ENCODE peak calls at places on chromosomes 7 and 10, in six cellular contexts. One of them, this sample, is unnamed.

GRCh38 chr7:111987115-111987826 is 218.9 kb downstream of the DOCK4 start:
- DNase-seq in mucosa of descending colon: no peak
- DNase-seq in stomach: no peak
- DNase-seq in hepatocyte: no peak
- DNase-seq in fibroblast of lung: peak; percentile 73
- DNase-seq in B cell: no peak
- DNase-seq in this sample: no peak

GRCh38 chr10:33653584-33654367 is 319.3 kb upstream of the NRP1 start:
- DNase-seq in mucosa of descending colon: no peak
- DNase-seq in stomach: no peak
- DNase-seq in hepatocyte: no peak
- DNase-seq in fibroblast of lung: peak; percentile 26
- DNase-seq in B cell: no peak
- DNase-seq in this sample: no peak

GRCh38 chr10:79126351-79126750 is 57.6 kb downstream of the ZMIZ1 start:
- DNase-seq in mucosa of descending colon: no peak
- DNase-seq in stomach: no peak
- DNase-seq in hepatocyte: no peak
- DNase-seq in fibroblast of lung: no peak
- DNase-seq in B cell: no peak
- DNase-seq in this sample: no peak

GRCh38 chr7:129943352-129943751 is 9.4 kb downstream of the UBE2H start:
- DNase-seq in mucosa of descending colon: no peak
- DNase-seq in stomach: no peak
- DNase-seq in hepatocyte: no peak
- DNase-seq in fibroblast of lung: no peak
- DNase-seq in B cell: no peak
- DNase-seq in this sample: no peak

GRCh38 chr7:41796331-41796730 is 93.4 kb upstream of the INHBA start:
- DNase-seq in mucosa of descending colon: no peak
- DNase-seq in stomach: no peak
- DNase-seq in hepatocyte: no peak
- DNase-seq in fibroblast of lung: no peak
- DNase-seq in B cell: no peak
- DNase-seq in this sample: no peak

GRCh38 chr10:122054046-122055025 is 65.4 kb downstream of the TACC2 start:
- DNase-seq in mucosa of descending colon: peak; percentile 75
- DNase-seq in stomach: peak; percentile 54
- DNase-seq in hepatocyte: peak; percentile 62
- DNase-seq in fibroblast of lung: peak; percentile 84
- DNase-seq in B cell: no peak
- DNase-seq in this sample: peak; percentile 76

GRCh38 chr10:111762114-111762513 is 421.5 kb downstream of the GPAM start:
- DNase-seq in mucosa of descending colon: no peak
- DNase-seq in stomach: no peak
- DNase-seq in hepatocyte: no peak
- DNase-seq in fibroblast of lung: no peak
- DNase-seq in B cell: no peak
- DNase-seq in this sample: no peak

GRCh38 chr10:123132576-123133477 is 2.9 kb upstream of the HMX3 start:
- DNase-seq in mucosa of descending colon: peak; percentile 93
- DNase-seq in stomach: peak; percentile 88
- DNase-seq in hepatocyte: peak; percentile 91
- DNase-seq in fibroblast of lung: peak; percentile 84
- DNase-seq in B cell: peak; percentile 82
- DNase-seq in this sample: peak; percentile 88

GRCh38 chr10:17126327-17126726 is 3.3 kb downstream of the CUBN start:
- DNase-seq in mucosa of descending colon: no peak
- DNase-seq in stomach: no peak
- DNase-seq in hepatocyte: no peak
- DNase-seq in fibroblast of lung: no peak
- DNase-seq in B cell: no peak
- DNase-seq in this sample: no peak

GRCh38 chr7:4836206-4836661 is 25.6 kb downstream of the PAPOLB start:
- DNase-seq in mucosa of descending colon: no peak
- DNase-seq in stomach: no peak
- DNase-seq in hepatocyte: no peak
- DNase-seq in fibroblast of lung: no peak
- DNase-seq in B cell: no peak
- DNase-seq in this sample: peak; percentile 64

GRCh38 chr7:19110778-19111175 is 6.7 kb downstream of the TWIST1 start:
- DNase-seq in mucosa of descending colon: no peak
- DNase-seq in stomach: no peak
- DNase-seq in hepatocyte: no peak
- DNase-seq in fibroblast of lung: no peak
- DNase-seq in B cell: no peak
- DNase-seq in this sample: no peak

GRCh38 chr7:74343281-74344127 is 54.3 kb downstream of the CLIP2 start:
- DNase-seq in mucosa of descending colon: no peak
- DNase-seq in stomach: no peak
- DNase-seq in hepatocyte: no peak
- DNase-seq in fibroblast of lung: peak; percentile 64
- DNase-seq in B cell: no peak
- DNase-seq in this sample: no peak

GRCh38 chr10:4136121-4136520 is 351.1 kb upstream of the KLF6 start:
- DNase-seq in mucosa of descending colon: no peak
- DNase-seq in stomach: no peak
- DNase-seq in hepatocyte: no peak
- DNase-seq in fibroblast of lung: no peak
- DNase-seq in B cell: no peak
- DNase-seq in this sample: no peak

GRCh38 chr7:101128040-101128834 is 1.3 kb downstream of the SERPINE1 start:
- DNase-seq in mucosa of descending colon: no peak
- DNase-seq in stomach: no peak
- DNase-seq in hepatocyte: no peak
- DNase-seq in fibroblast of lung: no peak
- DNase-seq in B cell: no peak
- DNase-seq in this sample: no peak

GRCh38 chr10:80474597-80474910 is 20.4 kb downstream of the TSPAN14 start:
- DNase-seq in mucosa of descending colon: no peak
- DNase-seq in stomach: no peak
- DNase-seq in hepatocyte: no peak
- DNase-seq in fibroblast of lung: no peak
- DNase-seq in B cell: no peak
- DNase-seq in this sample: no peak

GRCh38 chr7:26856481-26856880 is 7.9 kb downstream of the SKAP2 start:
- DNase-seq in mucosa of descending colon: no peak
- DNase-seq in stomach: no peak
- DNase-seq in hepatocyte: no peak
- DNase-seq in fibroblast of lung: peak; percentile 76
- DNase-seq in B cell: no peak
- DNase-seq in this sample: no peak

GRCh38 chr7:837001-837400 is 4.7 kb downstream of the SUN1 start:
- DNase-seq in mucosa of descending colon: no peak
- DNase-seq in stomach: no peak
- DNase-seq in hepatocyte: no peak
- DNase-seq in fibroblast of lung: no peak
- DNase-seq in B cell: no peak
- DNase-seq in this sample: no peak

GRCh38 chr7:154096-154835 is 38.1 kb upstream of the FAM20C start:
- DNase-seq in mucosa of descending colon: no peak
- DNase-seq in stomach: no peak
- DNase-seq in hepatocyte: no peak
- DNase-seq in fibroblast of lung: no peak
- DNase-seq in B cell: no peak
- DNase-seq in this sample: peak; percentile 63

GRCh38 chr10:119131512-119132240 is 27.8 kb downstream of the DENND10 start:
- DNase-seq in mucosa of descending colon: peak; percentile 33
- DNase-seq in stomach: no peak
- DNase-seq in hepatocyte: no peak
- DNase-seq in fibroblast of lung: peak; percentile 71
- DNase-seq in B cell: peak; percentile 43
- DNase-seq in this sample: no peak

GRCh38 chr7:140810385-140810784 is 113.9 kb downstream of the NDUFB2 start:
- DNase-seq in mucosa of descending colon: no peak
- DNase-seq in stomach: no peak
- DNase-seq in hepatocyte: no peak
- DNase-seq in fibroblast of lung: no peak
- DNase-seq in B cell: no peak
- DNase-seq in this sample: no peak

GRCh38 chr10:111034598-111035310 is 42.1 kb upstream of the ADRA2A start:
- DNase-seq in mucosa of descending colon: no peak
- DNase-seq in stomach: no peak
- DNase-seq in hepatocyte: no peak
- DNase-seq in fibroblast of lung: peak; percentile 5
- DNase-seq in B cell: no peak
- DNase-seq in this sample: no peak

GRCh38 chr10:95567903-95568630 is 6.9 kb upstream of the SORBS1 start:
- DNase-seq in mucosa of descending colon: no peak
- DNase-seq in stomach: no peak
- DNase-seq in hepatocyte: no peak
- DNase-seq in fibroblast of lung: no peak
- DNase-seq in B cell: no peak
- DNase-seq in this sample: no peak

GRCh38 chr7:156475179-156475578 is 165.4 kb upstream of the RNF32 start:
- DNase-seq in mucosa of descending colon: no peak
- DNase-seq in stomach: no peak
- DNase-seq in hepatocyte: no peak
- DNase-seq in fibroblast of lung: no peak
- DNase-seq in B cell: no peak
- DNase-seq in this sample: no peak

GRCh38 chr7:3787717-3788311 is 486.8 kb downstream of the SDK1 start:
- DNase-seq in mucosa of descending colon: peak; percentile 13
- DNase-seq in stomach: peak; percentile 37
- DNase-seq in hepatocyte: no peak
- DNase-seq in fibroblast of lung: peak; percentile 34
- DNase-seq in B cell: no peak
- DNase-seq in this sample: no peak

GRCh38 chr7:128844777-128845311 is 14.6 kb downstream of the FLNC start:
- DNase-seq in mucosa of descending colon: no peak
- DNase-seq in stomach: no peak
- DNase-seq in hepatocyte: no peak
- DNase-seq in fibroblast of lung: no peak
- DNase-seq in B cell: no peak
- DNase-seq in this sample: no peak

GRCh38 chr10:123428302-123428701 is 237.9 kb upstream of the GPR26 start:
- DNase-seq in mucosa of descending colon: no peak
- DNase-seq in stomach: no peak
- DNase-seq in hepatocyte: peak; percentile 16
- DNase-seq in fibroblast of lung: no peak
- DNase-seq in B cell: no peak
- DNase-seq in this sample: no peak

GRCh38 chr10:16902606-16903005 is 85.4 kb upstream of the RSU1 start:
- DNase-seq in mucosa of descending colon: no peak
- DNase-seq in stomach: no peak
- DNase-seq in hepatocyte: no peak
- DNase-seq in fibroblast of lung: no peak
- DNase-seq in B cell: no peak
- DNase-seq in this sample: no peak

GRCh38 chr10:59968705-59969104 is 62.3 kb upstream of the CCDC6 start:
- DNase-seq in mucosa of descending colon: peak; percentile 48
- DNase-seq in stomach: peak; percentile 37
- DNase-seq in hepatocyte: no peak
- DNase-seq in fibroblast of lung: no peak
- DNase-seq in B cell: no peak
- DNase-seq in this sample: no peak

DNA sequence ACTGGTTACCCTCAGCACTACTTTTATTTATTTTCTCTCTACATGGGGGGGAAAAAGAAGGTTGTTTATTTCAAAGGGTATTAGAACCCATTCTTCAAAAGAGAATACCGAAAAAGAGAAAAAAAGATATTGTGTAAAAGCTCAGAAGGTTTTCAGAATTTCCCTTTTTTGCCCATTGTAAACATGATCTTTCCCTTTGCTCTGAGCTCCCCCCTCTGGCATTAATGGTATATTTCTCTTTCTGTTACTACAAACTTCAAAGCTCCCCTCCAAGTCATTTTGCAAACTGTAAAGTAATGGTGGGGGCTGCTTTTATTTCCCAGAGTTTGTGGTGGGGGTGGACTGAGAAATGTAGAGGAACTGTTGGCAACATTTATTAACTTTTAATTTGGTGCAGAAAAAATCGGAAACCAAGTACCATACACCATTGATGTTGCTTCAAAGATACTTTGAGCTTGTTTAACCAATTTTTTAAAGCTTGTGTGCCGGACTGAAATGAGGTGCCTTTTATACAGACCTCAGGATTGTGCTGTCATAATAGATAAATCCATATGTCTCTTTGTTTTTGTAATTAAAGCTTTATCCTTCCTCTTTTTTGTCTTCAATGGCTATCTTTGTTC is 181.5 kb downstream of the EXOC4 start:
- DNase-seq in mucosa of descending colon: no peak
- DNase-seq in stomach: no peak
- DNase-seq in hepatocyte: peak; percentile 8
- DNase-seq in fibroblast of lung: peak; percentile 67
- DNase-seq in B cell: peak; percentile 22
- DNase-seq in this sample: no peak
- TF ChIP-seq CTCF in mucosa of descending colon: no peak
- TF ChIP-seq CTCF in stomach: no peak
- TF ChIP-seq CTCF in hepatocyte: peak; percentile 54
- TF ChIP-seq CTCF in fibroblast of lung: peak; percentile 64
- TF ChIP-seq CTCF in B cell: peak; percentile 51
- TF ChIP-seq CTCF in this sample: peak; percentile 51

DNA sequence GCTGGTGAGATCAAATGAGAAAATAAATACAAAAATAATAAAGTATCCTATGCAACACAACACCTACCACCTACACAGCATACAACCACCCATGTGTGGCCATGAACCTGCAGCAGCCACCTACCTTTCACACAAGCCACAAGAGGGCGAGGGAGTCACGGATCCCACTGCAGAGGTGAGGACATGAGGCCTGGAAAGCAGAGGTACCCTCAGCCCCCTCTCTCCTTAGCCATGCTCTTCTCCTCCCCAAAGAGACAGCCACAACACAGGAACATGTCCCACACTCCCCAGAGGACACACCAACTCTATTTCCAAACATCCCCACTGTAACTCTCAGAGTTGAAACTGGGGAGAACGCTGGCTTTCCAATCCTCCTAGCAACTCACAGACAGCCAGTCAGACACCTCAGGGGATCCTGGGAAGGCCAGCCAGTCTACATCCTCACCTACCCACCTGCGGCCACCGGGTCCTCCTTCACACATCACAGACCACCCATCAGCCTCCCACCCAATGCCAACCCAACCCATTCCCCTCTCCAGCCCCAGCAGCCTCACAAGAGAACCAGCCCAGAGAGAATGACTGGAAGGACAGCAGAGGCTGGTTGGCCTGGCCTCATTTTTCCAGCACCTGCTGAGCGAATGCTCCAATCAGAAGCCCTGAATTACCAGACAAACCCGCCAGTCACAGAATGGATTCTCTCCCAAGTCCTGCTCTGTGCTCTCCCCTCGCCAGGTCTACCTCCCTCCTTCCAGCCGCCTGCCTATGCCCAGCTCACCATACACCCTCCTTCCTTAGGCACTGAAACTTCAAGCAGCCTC is 18.4 kb downstream of the DLG5 start:
- DNase-seq in mucosa of descending colon: no peak
- DNase-seq in stomach: no peak
- DNase-seq in hepatocyte: no peak
- DNase-seq in fibroblast of lung: no peak
- DNase-seq in B cell: no peak
- DNase-seq in this sample: no peak
- TF ChIP-seq CTCF in mucosa of descending colon: no peak
- TF ChIP-seq CTCF in stomach: no peak
- TF ChIP-seq CTCF in hepatocyte: peak; percentile 18
- TF ChIP-seq CTCF in fibroblast of lung: no peak
- TF ChIP-seq CTCF in B cell: no peak
- TF ChIP-seq CTCF in this sample: no peak

GRCh38 chr7:16471933-16472332 is 6.4 kb upstream of the SOSTDC1 start:
- DNase-seq in mucosa of descending colon: no peak
- DNase-seq in stomach: no peak
- DNase-seq in hepatocyte: no peak
- DNase-seq in fibroblast of lung: no peak
- DNase-seq in B cell: no peak
- DNase-seq in this sample: no peak
- TF ChIP-seq CTCF in mucosa of descending colon: no peak
- TF ChIP-seq CTCF in stomach: no peak
- TF ChIP-seq CTCF in hepatocyte: no peak
- TF ChIP-seq CTCF in fibroblast of lung: no peak
- TF ChIP-seq CTCF in B cell: no peak
- TF ChIP-seq CTCF in this sample: no peak

GRCh38 chr10:70330671-70331070 is 46.9 kb upstream of the NPFFR1 start:
- DNase-seq in mucosa of descending colon: no peak
- DNase-seq in stomach: no peak
- DNase-seq in hepatocyte: no peak
- DNase-seq in fibroblast of lung: no peak
- DNase-seq in B cell: no peak
- DNase-seq in this sample: no peak
- TF ChIP-seq CTCF in mucosa of descending colon: no peak
- TF ChIP-seq CTCF in stomach: no peak
- TF ChIP-seq CTCF in hepatocyte: no peak
- TF ChIP-seq CTCF in fibroblast of lung: no peak
- TF ChIP-seq CTCF in B cell: no peak
- TF ChIP-seq CTCF in this sample: no peak

This sample was measured in upper lobe of right lung.